ENCODE peak calls at places on chromosomes 12 and 14, in six cellular contexts. One of them, this sample, is unnamed.

GRCh38 chr12:47686645-47687240 is 19.1 kb downstream of the RPAP3 start:
- DNase-seq in mesendoderm: peak; percentile 42
- DNase-seq in neuronal stem cell: peak; percentile 11
- DNase-seq in mesenchymal stem cell: peak; percentile 62
- DNase-seq in H9: no peak
- DNase-seq in IMR-90: peak; percentile 67
- DNase-seq in this sample: no peak

GRCh38 chr12:110689601-110690430 is 901 bp upstream of the HVCN1 start:
- DNase-seq in neuronal stem cell: no peak
- DNase-seq in H9: peak; percentile 81
- DNase-seq in IMR-90: no peak
- DNase-seq in mesendoderm: peak; percentile 87
- DNase-seq in mesenchymal stem cell: no peak
- DNase-seq in this sample: no peak

GRCh38 chr12:104218935-104219334 is 3.4 kb downstream of the TXNRD1 start:
- DNase-seq in IMR-90: peak; percentile 74
- DNase-seq in mesendoderm: no peak
- DNase-seq in H9: no peak
- DNase-seq in mesenchymal stem cell: peak; percentile 64
- DNase-seq in neuronal stem cell: no peak
- DNase-seq in this sample: no peak

GRCh38 chr12:538731-539539 is 79.2 kb downstream of the B4GALNT3 start:
- DNase-seq in H9: no peak
- DNase-seq in mesendoderm: no peak
- DNase-seq in mesenchymal stem cell: peak; percentile 76
- DNase-seq in neuronal stem cell: no peak
- DNase-seq in IMR-90: peak; percentile 42
- DNase-seq in this sample: no peak

GRCh38 chr12:103308396-103308795 is 187.4 kb downstream of the C12orf42 start:
- DNase-seq in neuronal stem cell: no peak
- DNase-seq in H9: no peak
- DNase-seq in mesendoderm: no peak
- DNase-seq in mesenchymal stem cell: no peak
- DNase-seq in IMR-90: no peak
- DNase-seq in this sample: no peak

GRCh38 chr12:14384783-14385638 is 19.5 kb downstream of the ATF7IP start:
- DNase-seq in H9: peak; percentile 69
- DNase-seq in IMR-90: peak; percentile 95
- DNase-seq in mesendoderm: peak; percentile 94
- DNase-seq in neuronal stem cell: peak; percentile 92
- DNase-seq in mesenchymal stem cell: peak; percentile 97
- DNase-seq in this sample: peak; percentile 63

GRCh38 chr12:10101648-10102220 is 2.9 kb upstream of the CLEC1A start:
- DNase-seq in mesendoderm: peak; percentile 78
- DNase-seq in neuronal stem cell: no peak
- DNase-seq in H9: no peak
- DNase-seq in mesenchymal stem cell: no peak
- DNase-seq in IMR-90: no peak
- DNase-seq in this sample: no peak

GRCh38 chr14:75310295-75311059 is 31.8 kb downstream of the FOS start:
- DNase-seq in mesendoderm: peak; percentile 97
- DNase-seq in neuronal stem cell: peak; percentile 70
- DNase-seq in H9: peak; percentile 94
- DNase-seq in IMR-90: peak; percentile 86
- DNase-seq in mesenchymal stem cell: peak; percentile 96
- DNase-seq in this sample: peak; percentile 67

GRCh38 chr14:104887623-104888488 is 22.8 kb downstream of the CEP170B start:
- DNase-seq in mesendoderm: no peak
- DNase-seq in mesenchymal stem cell: no peak
- DNase-seq in H9: no peak
- DNase-seq in neuronal stem cell: no peak
- DNase-seq in IMR-90: no peak
- DNase-seq in this sample: peak; percentile 41

GRCh38 chr14:56585461-56586084 is 6.0 kb downstream of the TMEM260 start:
- DNase-seq in neuronal stem cell: no peak
- DNase-seq in H9: no peak
- DNase-seq in IMR-90: no peak
- DNase-seq in mesendoderm: no peak
- DNase-seq in mesenchymal stem cell: no peak
- DNase-seq in this sample: no peak

GRCh38 chr14:35042632-35043031 is 3.4 kb upstream of the FAM177A1 start:
- DNase-seq in mesendoderm: no peak
- DNase-seq in IMR-90: no peak
- DNase-seq in neuronal stem cell: no peak
- DNase-seq in mesenchymal stem cell: no peak
- DNase-seq in H9: no peak
- DNase-seq in this sample: no peak

GRCh38 chr14:100828448-100828834 is 2.5 kb downstream of the MEG3 start:
- DNase-seq in IMR-90: no peak
- DNase-seq in H9: no peak
- DNase-seq in mesenchymal stem cell: no peak
- DNase-seq in mesendoderm: peak; percentile 63
- DNase-seq in neuronal stem cell: no peak
- DNase-seq in this sample: no peak

GRCh38 chr14:100709956-100710284 is 16.8 kb upstream of the DLK1 start:
- DNase-seq in IMR-90: no peak
- DNase-seq in H9: no peak
- DNase-seq in neuronal stem cell: no peak
- DNase-seq in mesendoderm: no peak
- DNase-seq in mesenchymal stem cell: no peak
- DNase-seq in this sample: no peak

GRCh38 chr12:1588574-1588944 is 5.8 kb downstream of the FBXL14 start:
- DNase-seq in IMR-90: no peak
- DNase-seq in mesenchymal stem cell: no peak
- DNase-seq in neuronal stem cell: no peak
- DNase-seq in mesendoderm: no peak
- DNase-seq in H9: no peak
- DNase-seq in this sample: no peak

GRCh38 chr12:53179694-53180269 is 740 bp upstream of the ZNF740 start:
- DNase-seq in mesendoderm: no peak
- DNase-seq in IMR-90: no peak
- DNase-seq in H9: no peak
- DNase-seq in neuronal stem cell: peak; percentile 15
- DNase-seq in mesenchymal stem cell: no peak
- DNase-seq in this sample: no peak

GRCh38 chr12:42396473-42397259 is 70.7 kb downstream of the PPHLN1 start:
- DNase-seq in H9: no peak
- DNase-seq in mesendoderm: no peak
- DNase-seq in mesenchymal stem cell: no peak
- DNase-seq in IMR-90: no peak
- DNase-seq in neuronal stem cell: no peak
- DNase-seq in this sample: no peak

DNA sequence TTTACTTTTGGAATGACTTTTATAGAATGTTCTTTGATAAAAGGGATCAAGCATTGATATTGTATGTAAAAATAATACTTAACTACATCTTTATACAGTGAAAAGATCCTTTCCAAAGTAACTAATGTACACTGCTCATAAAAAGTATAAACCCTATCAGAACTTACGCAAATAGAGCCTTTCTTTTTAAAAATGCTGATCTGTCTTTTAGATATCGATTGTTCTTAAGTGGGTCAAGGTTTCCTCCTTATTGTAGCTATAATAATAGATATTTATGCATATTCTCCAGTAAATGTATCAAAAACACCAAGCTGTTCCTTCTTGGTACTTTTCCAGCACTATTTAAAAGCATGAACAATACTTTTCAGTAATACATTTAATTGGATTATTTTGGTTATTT is 68.5 kb downstream of the PPHLN1 start:
- DNase-seq in H9: no peak
- DNase-seq in IMR-90: no peak
- DNase-seq in mesendoderm: no peak
- DNase-seq in mesenchymal stem cell: no peak
- DNase-seq in neuronal stem cell: no peak
- DNase-seq in this sample: no peak
- H2BK15ac ChIP-seq in H9: no peak overlapping the region
- H2BK15ac ChIP-seq in IMR-90: no peak overlapping the region
- H2BK15ac ChIP-seq in mesendoderm: no peak overlapping the region
- H2BK15ac ChIP-seq in mesenchymal stem cell: no peak overlapping the region
- H2BK15ac ChIP-seq in neuronal stem cell: no peak overlapping the region
- H2BK15ac ChIP-seq in this sample: no peak overlapping the region

DNA sequence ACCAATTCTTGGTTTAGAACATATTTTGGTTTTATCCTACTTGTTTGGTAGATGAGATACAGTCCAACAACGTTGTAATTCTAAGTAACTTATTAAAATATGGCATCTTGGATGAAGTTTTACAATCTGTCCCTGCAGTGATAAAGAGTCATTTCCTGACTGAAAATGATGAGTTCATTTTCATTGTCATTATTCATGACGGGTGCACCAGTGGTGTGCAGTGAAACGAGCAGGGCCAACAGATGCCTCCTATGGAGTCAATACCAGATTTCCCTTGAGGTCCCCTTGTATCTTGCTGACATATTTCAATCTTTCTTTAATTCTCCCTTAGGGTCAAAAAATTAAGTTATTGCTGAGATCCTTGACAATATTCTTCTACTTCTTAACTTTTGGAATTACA is 438.5 kb downstream of the LRIG3 start:
- DNase-seq in IMR-90: no peak
- DNase-seq in neuronal stem cell: no peak
- DNase-seq in mesenchymal stem cell: no peak
- DNase-seq in H9: no peak
- DNase-seq in mesendoderm: no peak
- DNase-seq in this sample: no peak
- H2BK15ac ChIP-seq in IMR-90: no peak overlapping the region
- H2BK15ac ChIP-seq in neuronal stem cell: no peak overlapping the region
- H2BK15ac ChIP-seq in mesenchymal stem cell: no peak overlapping the region
- H2BK15ac ChIP-seq in H9: no peak overlapping the region
- H2BK15ac ChIP-seq in mesendoderm: no peak overlapping the region
- H2BK15ac ChIP-seq in this sample: no peak overlapping the region

GRCh38 chr14:72876021-72876709 is 17.7 kb downstream of the DPF3 start:
- DNase-seq in mesenchymal stem cell: no peak
- DNase-seq in neuronal stem cell: no peak
- DNase-seq in H9: no peak
- DNase-seq in IMR-90: no peak
- DNase-seq in mesendoderm: no peak
- DNase-seq in this sample: no peak
- H2BK15ac ChIP-seq in mesenchymal stem cell: no peak overlapping the region
- H2BK15ac ChIP-seq in neuronal stem cell: no peak overlapping the region
- H2BK15ac ChIP-seq in H9: no peak overlapping the region
- H2BK15ac ChIP-seq in IMR-90: no peak overlapping the region
- H2BK15ac ChIP-seq in mesendoderm: no peak overlapping the region
- H2BK15ac ChIP-seq in this sample: no peak overlapping the region

GRCh38 chr12:12408265-12408690 is 51.4 kb downstream of the BORCS5 start:
- DNase-seq in H9: no peak
- DNase-seq in IMR-90: no peak
- DNase-seq in mesenchymal stem cell: no peak
- DNase-seq in neuronal stem cell: no peak
- DNase-seq in mesendoderm: no peak
- DNase-seq in this sample: no peak
- H2BK15ac ChIP-seq in H9: no peak overlapping the region
- H2BK15ac ChIP-seq in IMR-90: no peak overlapping the region
- H2BK15ac ChIP-seq in mesenchymal stem cell: no peak overlapping the region
- H2BK15ac ChIP-seq in neuronal stem cell: no peak overlapping the region
- H2BK15ac ChIP-seq in mesendoderm: no peak overlapping the region
- H2BK15ac ChIP-seq in this sample: no peak overlapping the region

GRCh38 chr12:23221926-23222325 is 597.0 kb downstream of the ETNK1 start:
- DNase-seq in H9: no peak
- DNase-seq in mesendoderm: no peak
- DNase-seq in mesenchymal stem cell: no peak
- DNase-seq in neuronal stem cell: no peak
- DNase-seq in IMR-90: no peak
- DNase-seq in this sample: no peak

GRCh38 chr12:23221066-23221465 is 596.1 kb downstream of the ETNK1 start:
- DNase-seq in IMR-90: no peak
- DNase-seq in mesenchymal stem cell: no peak
- DNase-seq in H9: peak; percentile 61
- DNase-seq in mesendoderm: peak; percentile 65
- DNase-seq in neuronal stem cell: no peak
- DNase-seq in this sample: no peak

GRCh38 chr12:23217158-23217557 is 592.2 kb downstream of the ETNK1 start:
- DNase-seq in mesendoderm: peak; percentile 86
- DNase-seq in mesenchymal stem cell: no peak
- DNase-seq in IMR-90: no peak
- DNase-seq in H9: no peak
- DNase-seq in neuronal stem cell: no peak
- DNase-seq in this sample: no peak

GRCh38 chr12:23222801-23223200 is 597.8 kb downstream of the ETNK1 start:
- DNase-seq in mesendoderm: no peak
- DNase-seq in IMR-90: no peak
- DNase-seq in mesenchymal stem cell: no peak
- DNase-seq in neuronal stem cell: no peak
- DNase-seq in H9: no peak
- DNase-seq in this sample: no peak

DNA sequence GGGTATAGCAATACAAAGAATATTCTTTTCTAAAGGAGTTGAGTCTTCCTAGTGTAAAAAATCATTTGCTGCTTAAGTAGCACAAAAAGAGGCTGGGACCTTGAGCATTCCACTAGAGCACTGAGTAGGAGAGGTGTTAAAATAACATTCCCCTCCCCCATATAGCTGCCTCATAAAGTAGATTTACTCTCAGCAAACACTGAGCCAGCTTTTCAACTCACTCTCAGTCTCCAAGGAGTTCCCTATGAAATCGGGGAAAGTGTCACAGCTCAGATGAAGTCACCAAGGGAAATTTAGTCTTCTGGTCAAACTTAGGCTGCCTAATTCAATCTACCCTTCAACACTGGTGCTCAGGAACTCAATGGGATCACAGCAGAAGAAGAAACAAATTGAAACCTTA is 592.7 kb downstream of the ETNK1 start:
- DNase-seq in mesenchymal stem cell: no peak
- DNase-seq in mesendoderm: peak; percentile 22
- DNase-seq in H9: no peak
- DNase-seq in IMR-90: no peak
- DNase-seq in neuronal stem cell: no peak
- DNase-seq in this sample: no peak
- H2BK15ac ChIP-seq in mesenchymal stem cell: no peak overlapping the region
- H2BK15ac ChIP-seq in mesendoderm: no peak overlapping the region
- H2BK15ac ChIP-seq in H9: no peak overlapping the region
- H2BK15ac ChIP-seq in IMR-90: no peak overlapping the region
- H2BK15ac ChIP-seq in neuronal stem cell: no peak overlapping the region
- H2BK15ac ChIP-seq in this sample: no peak overlapping the region

GRCh38 chr12:116885496-116885895 is 4.3 kb upstream of the HRK start:
- DNase-seq in H9: no peak
- DNase-seq in mesendoderm: peak; percentile 39
- DNase-seq in neuronal stem cell: no peak
- DNase-seq in mesenchymal stem cell: peak; percentile 52
- DNase-seq in IMR-90: no peak
- DNase-seq in this sample: no peak
- H2BK15ac ChIP-seq in H9: no peak overlapping the region
- H2BK15ac ChIP-seq in mesendoderm: no peak overlapping the region
- H2BK15ac ChIP-seq in neuronal stem cell: no peak overlapping the region
- H2BK15ac ChIP-seq in mesenchymal stem cell: no peak overlapping the region
- H2BK15ac ChIP-seq in IMR-90: no peak overlapping the region
- H2BK15ac ChIP-seq in this sample: no peak overlapping the region